ENCODE peak calls at places on chromosomes 16 and 17, in eight cellular contexts. I is left ventricle myocardium inferior; E is cardiac septum; B is C1 segment of cervical spinal cord; T is activated CD4-positive, alpha-beta T cell treated with anti-CD3 and anti-CD28 coated beads, Interleukin-2, amount 50 U/mL, for 4 hours; V is caudate nucleus; Y is kidney glomerular epithelial cell; K is progenitor cell of endocrine pancreas. Q is an unnamed sample.

GRCh38 chr16:79810449-79811189 is 210.1 kb upstream of the MAF start:
- DNase-seq in I (no peak), E (no peak), B (no peak), T (no peak), V (no peak), Y (no peak), K (no peak), Q (no peak)

GRCh38 chr17:7987112-7987893 is 15.1 kb upstream of the GUCY2D start:
- DNase-seq in I (no peak), E (no peak), B (no peak), T (no peak), V (no peak), Y (no peak), K (no peak), Q (no peak)

GRCh38 chr16:26050489-26050888 is 358.7 kb downstream of the HS3ST4 start:
- DNase-seq in I (no peak), E (no peak), B (no peak), T (no peak), V (no peak), Y (no peak), K (no peak), Q (peak)

GRCh38 chr16:67928561-67929364 is 2.9 kb downstream of the CTRL start:
- DNase-seq in I (peak), E (no peak), B (peak), T (peak), V (peak), Y (peak), K (peak), Q (peak)

GRCh38 chr17:77891602-77892001 is 66.9 kb upstream of the TNRC6C start:
- DNase-seq in I (no peak), E (peak), B (no peak), T (no peak), V (no peak), Y (no peak), K (no peak), Q (no peak)

GRCh38 chr17:47999612-48000011 is 28.7 kb downstream of the CDK5RAP3 start:
- DNase-seq in I (no peak), E (no peak), B (no peak), T (no peak), V (no peak), Y (no peak), K (no peak), Q (peak)

GRCh38 chr17:35900693-35901487 is 20.7 kb upstream of the CCL5 start:
- DNase-seq in I (no peak), E (no peak), B (no peak), T (no peak), V (no peak), Y (no peak), K (no peak), Q (no peak)

GRCh38 chr17:80146121-80147034 is 550 bp downstream of the EIF4A3 start:
- DNase-seq in I (no peak), E (no peak), B (no peak), T (no peak), V (peak), Y (no peak), K (peak), Q (peak)

GRCh38 chr16:86059253-86060171 is 160.6 kb downstream of the IRF8 start:
- DNase-seq in I (peak), E (no peak), B (no peak), T (no peak), V (no peak), Y (no peak), K (no peak), Q (peak)

GRCh38 chr17:8720596-8720995 is 24.0 kb downstream of the CCDC42 start:
- DNase-seq in I (no peak), E (peak), B (no peak), T (no peak), V (no peak), Y (no peak), K (no peak), Q (no peak)

GRCh38 chr16:52265446-52265861 is 281.5 kb downstream of the TOX3 start:
- DNase-seq in I (no peak), E (no peak), B (no peak), T (no peak), V (no peak), Y (no peak), K (no peak), Q (no peak)

GRCh38 chr16:57643166-57643813 is 14.9 kb downstream of the ADGRG1 start:
- DNase-seq in I (no peak), E (no peak), B (no peak), T (no peak), V (no peak), Y (peak), K (no peak), Q (no peak)

GRCh38 chr17:1871743-1872142 is 41.9 kb downstream of the RPA1 start:
- DNase-seq in I (no peak), E (no peak), B (no peak), T (no peak), V (no peak), Y (no peak), K (no peak), Q (no peak)

GRCh38 chr16:726438-727290 is at the start of the genes CCDC78 and HAGHL:
- DNase-seq in I (peak), E (no peak), B (no peak), T (peak), V (peak), Y (no peak), K (no peak), Q (peak)

GRCh38 chr17:18025596-18026407 is 13.2 kb downstream of the ATPAF2 start:
- DNase-seq in I (no peak), E (no peak), B (no peak), T (no peak), V (no peak), Y (no peak), K (no peak), Q (no peak)

GRCh38 chr17:37770631-37771518 is 26.0 kb upstream of the HNF1B start:
- DNase-seq in I (peak), E (no peak), B (no peak), T (peak), V (peak), Y (peak), K (peak), Q (peak)

GRCh38 chr16:3546990-3547682 is 30.1 kb downstream of the NLRC3 start:
- DNase-seq in I (no peak), E (no peak), B (no peak), T (no peak), V (no peak), Y (no peak), K (no peak), Q (no peak)

GRCh38 chr17:48795444-48796162 is 21.4 kb downstream of the TTLL6 start:
- DNase-seq in I (no peak), E (no peak), B (no peak), T (no peak), V (no peak), Y (peak), K (no peak), Q (peak)

GRCh38 chr17:74917430-74917829 is 5.6 kb downstream of the USH1G start:
- DNase-seq in I (no peak), E (no peak), B (no peak), T (no peak), V (no peak), Y (no peak), K (no peak), Q (peak)

GRCh38 chr17:78289802-78290363 is 58.5 kb downstream of the TMEM235 start:
- DNase-seq in I (peak), E (peak), B (no peak), T (peak), V (peak), Y (peak), K (peak), Q (peak)

GRCh38 chr17:52233632-52234031 is 75.1 kb upstream of the CA10 start:
- DNase-seq in I (no peak), E (no peak), B (no peak), T (no peak), V (no peak), Y (no peak), K (no peak), Q (no peak)

GRCh38 chr16:81650982-81651562 is 128.0 kb upstream of the PLCG2 start:
- DNase-seq in I (peak), E (peak), B (no peak), T (no peak), V (no peak), Y (no peak), K (no peak), Q (peak)

GRCh38 chr17:71522383-71522782 is 598.4 kb upstream of the SOX9 start:
- DNase-seq in I (no peak), E (no peak), B (no peak), T (no peak), V (no peak), Y (peak), K (no peak), Q (no peak)

GRCh38 chr17:40945414-40945813 is 8.0 kb upstream of the KRT23 start:
- DNase-seq in I (no peak), E (no peak), B (no peak), T (no peak), V (no peak), Y (no peak), K (no peak), Q (no peak)

GRCh38 chr16:67428146-67428731 is 2.7 kb upstream of the HSD11B2 start:
- DNase-seq in I (peak), E (peak), B (peak), T (peak), V (peak), Y (no peak), K (peak), Q (peak)

GRCh38 chr17:50534222-50534978 is 1.9 kb downstream of the EPN3 start:
- DNase-seq in I (no peak), E (no peak), B (no peak), T (peak), V (peak), Y (peak), K (no peak), Q (peak)

GRCh38 chr16:8861563-8862308 is 7.1 kb downstream of the CARHSP1 start:
- DNase-seq in I (peak), E (no peak), B (no peak), T (no peak), V (no peak), Y (no peak), K (no peak), Q (no peak)

GRCh38 chr16:3042376-3042775 is 4.0 kb upstream of the MMP25 start:
- DNase-seq in I (no peak), E (no peak), B (no peak), T (no peak), V (no peak), Y (no peak), K (no peak), Q (no peak)

GRCh38 chr16:14302399-14303181 is 231.5 kb downstream of the MRTFB start:
- DNase-seq in I (no peak), E (no peak), B (no peak), T (peak), V (peak), Y (no peak), K (peak), Q (peak)

GRCh38 chr17:75845933-75846700 is 1.9 kb upstream of the UNC13D start:
- DNase-seq in I (no peak), E (no peak), B (no peak), T (no peak), V (no peak), Y (no peak), K (no peak), Q (no peak)

GRCh38 chr16:12907670-12908233 is 6.4 kb downstream of the SHISA9 start:
- DNase-seq in I (no peak), E (no peak), B (no peak), T (no peak), V (no peak), Y (no peak), K (no peak), Q (peak)

GRCh38 chr16:54000361-54000760 is 286.2 kb downstream of the IRX3 start:
- DNase-seq in I (no peak), E (no peak), B (no peak), T (no peak), V (no peak), Y (no peak), K (no peak), Q (no peak)

GRCh38 chr17:31803494-31804213 is 55.4 kb downstream of the COPRS start:
- DNase-seq in I (no peak), E (no peak), B (no peak), T (no peak), V (no peak), Y (peak), K (no peak), Q (no peak)

GRCh38 chr17:82528484-82529265 is 9.1 kb downstream of the FOXK2 start:
- DNase-seq in I (peak), E (no peak), B (peak), T (no peak), V (peak), Y (peak), K (no peak), Q (peak)

GRCh38 chr16:23131036-23131435 is 18.2 kb downstream of the USP31 start:
- DNase-seq in I (no peak), E (no peak), B (no peak), T (no peak), V (no peak), Y (no peak), K (no peak), Q (no peak)

Q was measured in endodermal cell.